ENCODE peak calls at places on chromosomes 4 and X, in four cellular contexts. G is WTC11, E is K562, X is SK-N-SH. M is an unnamed sample.

GRCh38 chr4:102675142-102675541 is 85.6 kb downstream of the MANBA start:
- DNase-seq in G (no peak), X (no peak), E (no peak), M (no peak)

GRCh38 chr4:99234331-99235010 is 15.4 kb upstream of the ADH6 start:
- DNase-seq in X (no peak), G (no peak), E (no peak), M (no peak)

GRCh38 chrX:6941041-6941440 is 206.5 kb upstream of the STS start:
- DNase-seq in X (no peak), E (no peak), G (no peak), M (no peak)

GRCh38 chrX:132488092-132488749 is 617 bp downstream of the MBNL3 start:
- DNase-seq in E (no peak), G (no peak), X (no peak), M (no peak)

GRCh38 chr4:80360900-80361299 is 25.4 kb downstream of the CFAP299 start:
- DNase-seq in G (no peak), X (no peak), E (no peak), M (no peak)

GRCh38 chr4:7154351-7154981 is 37.9 kb upstream of the SORCS2 start:
- DNase-seq in E (no peak), G (no peak), X (no peak), M (no peak)

GRCh38 chr4:147772056-147772455 is 40.2 kb downstream of the ARHGAP10 start:
- DNase-seq in E (no peak), G (no peak), X (no peak), M (no peak)

GRCh38 chr4:139564502-139564901 is 8.5 kb upstream of the SETD7 start:
- DNase-seq in X (no peak), E (no peak), G (no peak), M (no peak)

GRCh38 chr4:76420901-76421581 is at the start of gene CCDC158:
- DNase-seq in G (no peak), E (no peak), X (peak), M (no peak)

GRCh38 chr4:34619531-34620109 is 1624.7 kb downstream of the ARAP2 start:
- DNase-seq in E (no peak), X (no peak), G (no peak), M (no peak)

GRCh38 chrX:14801136-14801535 is 71.7 kb downstream of the FANCB start:
- DNase-seq in X (no peak), G (no peak), E (no peak), M (no peak)

GRCh38 chr4:36260714-36261113 is 16.4 kb upstream of the ARAP2 start:
- DNase-seq in X (no peak), G (no peak), E (no peak), M (no peak)

GRCh38 chr4:72779256-72779655 is 210.2 kb upstream of the ADAMTS3 start:
- DNase-seq in X (no peak), E (no peak), G (no peak), M (no peak)

GRCh38 chrX:72478351-72478750 is 94.3 kb downstream of the HDAC8 start:
- DNase-seq in G (no peak), E (no peak), X (no peak), M (no peak)

GRCh38 chrX:150547511-150548115 is 20.8 kb upstream of the MTM1 start:
- DNase-seq in E (peak), G (peak), X (peak), M (peak)

GRCh38 chr4:17577660-17578481 is 873 bp downstream of the LAP3 start:
- DNase-seq in E (peak), X (peak), G (peak), M (no peak)

GRCh38 chrX:77949840-77950239 is 19.6 kb downstream of the PGAM4 start:
- DNase-seq in G (no peak), X (no peak), E (no peak), M (no peak)

GRCh38 chr4:123972031-123972430 is 575.4 kb downstream of the SPRY1 start:
- DNase-seq in X (no peak), G (no peak), E (no peak), M (no peak)

GRCh38 chrX:10104958-10105658 is 51.7 kb upstream of the CLCN4 start:
- DNase-seq in X (no peak), G (no peak), E (no peak), M (no peak)

GRCh38 chr4:139391731-139392130 is 62.2 kb upstream of the RAB33B start:
- DNase-seq in G (no peak), X (no peak), E (no peak), M (no peak)

GRCh38 chr4:157222764-157223145 is 2.2 kb downstream of the GRIA2 start:
- DNase-seq in E (no peak), G (no peak), X (peak), M (no peak)

GRCh38 chr4:141802324-141802723 is 165.9 kb downstream of the IL15 start:
- DNase-seq in E (no peak), G (no peak), X (no peak), M (no peak)

GRCh38 chrX:1246816-1247215 is 21.8 kb upstream of the CSF2RA start:
- DNase-seq in E (peak), G (peak), X (peak), M (no peak)

GRCh38 chrX:82081027-82081426 is 879.1 kb downstream of the SH3BGRL start:
- DNase-seq in X (no peak), G (peak), E (no peak), M (no peak)

GRCh38 chrX:133190877-133191738 is 27.0 kb downstream of the TFDP3 start:
- DNase-seq in G (no peak), E (no peak), X (no peak), M (no peak)

GRCh38 chr4:1398686-1399507 is 7.3 kb downstream of the NKX1-1 start:
- DNase-seq in G (peak), E (no peak), X (peak), M (no peak)

GRCh38 chrX:149909324-149910177 is 19.8 kb upstream of the HSFX4 start:
- DNase-seq in E (no peak), X (no peak), G (no peak), M (no peak)

GRCh38 chr4:20589436-20589835 is 110.8 kb upstream of the PACRGL start:
- DNase-seq in E (no peak), G (no peak), X (no peak), M (no peak)

DNA sequence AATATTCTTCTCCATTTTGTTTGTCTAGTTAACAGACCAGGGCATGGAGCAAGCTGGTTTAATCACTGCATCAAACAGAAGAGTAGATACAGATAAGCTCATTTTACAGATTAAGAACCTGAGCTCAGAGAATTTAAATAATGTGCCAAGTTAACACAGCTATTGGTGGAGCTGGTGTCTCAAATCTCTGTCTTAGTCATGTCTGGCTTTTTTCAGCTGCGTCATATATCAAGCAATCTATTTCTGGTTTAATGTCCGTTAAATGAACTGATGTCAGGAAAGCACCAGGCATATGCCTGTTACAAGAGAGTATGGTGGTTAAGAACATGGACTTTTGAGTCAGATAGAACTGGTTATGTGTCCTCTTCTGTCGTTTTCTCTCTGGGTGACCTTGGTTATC is 79.8 kb upstream of the ADGRA3 start:
- DNase-seq in E (no peak), G (no peak), X (peak), M (no peak)
- TF ChIP-seq TEAD4 in E (no peak), G (no peak), X (no peak), M (no peak)

GRCh38 chrX:119376312-119376711 is 22.8 kb upstream of the SLC25A43 start:
- DNase-seq in G (no peak), X (no peak), E (no peak), M (no peak)
- TF ChIP-seq TEAD4 in G (no peak), X (no peak), E (no peak), M (no peak)

GRCh38 chrX:111098874-111099273 is 2.9 kb downstream of the PAK3 start:
- DNase-seq in X (peak), E (peak), G (peak), M (no peak)

GRCh38 chrX:111100191-111100590 is 4.2 kb downstream of the PAK3 start:
- DNase-seq in E (peak), G (peak), X (peak), M (peak)

GRCh38 chrX:111090458-111090857 is 5.5 kb upstream of the PAK3 start:
- DNase-seq in G (no peak), X (peak), E (no peak), M (no peak)

GRCh38 chrX:111101580-111101979 is 5.6 kb downstream of the PAK3 start:
- DNase-seq in G (no peak), X (no peak), E (no peak), M (no peak)

DNA sequence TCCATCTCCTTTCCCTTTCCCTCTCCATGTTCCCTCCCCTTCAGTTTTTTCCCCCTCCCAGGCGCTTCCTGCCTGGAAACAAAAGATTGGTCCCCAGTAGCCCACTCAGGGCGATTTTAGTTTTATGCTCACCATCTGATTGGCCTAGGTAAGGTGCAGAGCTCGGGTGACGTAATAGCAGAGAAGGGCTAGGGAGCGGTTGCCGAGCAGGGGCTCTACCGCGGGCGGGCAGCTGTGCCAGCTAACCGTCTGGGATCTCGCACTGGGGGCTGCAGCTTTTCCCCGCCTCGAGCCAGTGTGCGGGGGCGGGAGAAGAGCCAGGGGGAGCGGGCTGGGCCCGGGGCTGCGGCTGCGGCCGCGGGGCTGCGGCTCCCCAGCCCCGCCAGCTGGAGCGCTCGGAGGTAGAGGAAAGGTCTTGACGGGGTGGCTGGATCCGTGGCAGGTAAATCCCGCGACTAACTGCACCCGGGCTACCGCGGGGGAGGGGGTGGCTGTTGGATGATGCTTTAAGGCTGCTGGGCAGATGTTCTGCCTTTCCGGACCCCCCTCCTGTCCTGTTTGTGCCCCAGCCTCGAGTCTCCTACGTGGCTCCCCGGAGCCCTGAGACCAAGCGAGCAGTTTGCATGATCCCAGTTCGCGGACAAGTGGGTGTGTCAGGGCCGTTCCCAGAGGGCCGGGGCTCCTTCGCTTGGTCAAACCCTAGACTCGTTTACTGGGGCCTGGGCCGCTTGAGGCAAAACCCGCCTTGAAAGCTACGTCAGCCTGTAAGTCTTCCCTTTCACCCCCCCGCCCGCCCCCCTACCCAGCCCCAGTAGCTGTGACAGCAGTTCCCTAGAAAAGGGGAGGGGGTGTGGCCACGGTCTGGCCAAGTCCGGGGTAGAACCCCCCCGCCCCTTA is at the start of gene PAK3:
- DNase-seq in G (peak), E (no peak), X (peak), M (peak)
- TF ChIP-seq TEAD4 in G (no peak), E (no peak), X (no peak), M (no peak)

GRCh38 chr4:13409324-13409723 is 74.8 kb downstream of the RAB28 start:
- DNase-seq in G (no peak), X (no peak), E (no peak), M (no peak)

GRCh38 chr4:13415068-13415785 is 68.9 kb downstream of the RAB28 start:
- DNase-seq in X (no peak), E (no peak), G (peak), M (no peak)

GRCh38 chr4:13411942-13412341 is 72.2 kb downstream of the RAB28 start:
- DNase-seq in G (no peak), E (no peak), X (no peak), M (no peak)

DNA sequence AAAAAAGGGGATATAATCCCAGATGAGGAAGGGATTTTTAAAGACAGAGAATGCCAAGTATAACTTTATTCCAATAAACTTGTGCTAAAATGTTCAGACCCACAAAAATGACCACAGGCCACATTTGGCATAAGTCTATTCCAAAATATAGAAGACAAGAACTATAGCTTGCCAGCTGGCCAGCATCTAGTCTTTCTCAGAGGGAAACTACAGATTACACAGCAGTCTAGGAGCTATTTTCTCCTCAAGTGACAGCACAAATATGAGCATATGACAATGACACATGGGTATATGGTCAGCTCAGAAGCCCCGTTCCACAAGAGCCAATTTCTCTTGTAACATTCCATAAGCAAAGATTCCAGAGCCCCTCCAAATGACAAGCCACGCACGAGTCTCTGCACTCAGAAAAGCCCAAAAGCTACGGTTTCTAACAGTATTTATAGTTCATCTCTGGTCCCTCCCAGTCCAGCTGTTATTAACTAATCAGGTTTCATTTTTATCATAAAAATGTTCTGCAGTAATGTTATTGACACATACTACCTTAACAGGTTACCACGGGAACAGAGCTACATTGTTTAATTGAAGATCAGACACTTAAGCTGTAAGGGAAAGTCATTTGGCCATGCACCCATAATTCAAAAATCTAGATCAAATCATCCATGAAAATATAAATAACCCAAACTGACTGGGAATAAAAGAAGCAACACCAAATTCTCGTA is 70.3 kb downstream of the RAB28 start:
- DNase-seq in E (no peak), X (no peak), G (no peak), M (no peak)
- TF ChIP-seq TEAD4 in E (no peak), X (no peak), G (no peak), M (no peak)

DNA sequence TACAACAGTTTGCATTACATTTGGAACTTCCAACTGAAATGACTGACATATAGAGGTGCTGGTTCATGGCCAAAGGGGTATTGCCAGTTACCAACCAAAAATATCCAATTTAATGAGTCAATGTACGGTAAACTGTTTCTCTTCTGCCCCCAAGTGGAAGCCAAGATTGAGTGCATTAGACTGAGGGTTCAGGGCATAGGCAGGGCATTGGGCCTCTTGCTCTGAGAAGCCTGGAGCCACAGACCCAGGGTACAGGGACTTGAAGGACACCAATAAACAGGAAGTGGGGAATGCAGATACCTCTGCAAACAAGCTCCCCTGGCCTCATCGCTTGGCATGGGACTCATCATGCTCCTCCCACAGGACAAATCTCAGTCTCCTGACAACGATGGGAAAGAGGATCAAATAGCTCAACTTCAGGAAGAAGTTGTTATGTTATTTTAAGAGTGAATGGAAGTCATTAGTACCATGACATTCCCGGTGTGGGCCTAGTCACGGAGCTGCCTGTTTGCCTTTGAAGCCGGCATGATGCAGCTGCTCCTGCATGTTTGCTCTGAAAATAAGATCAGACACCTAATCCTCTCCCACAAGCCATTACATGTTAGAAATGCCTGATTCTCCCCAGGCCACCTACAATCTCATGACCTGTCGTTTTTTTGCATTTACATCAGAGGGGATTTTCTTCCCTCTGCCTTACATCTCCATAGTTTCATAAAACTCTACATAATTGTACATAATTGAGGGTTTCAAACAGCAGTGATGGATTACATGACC is 224.2 kb downstream of the RCHY1 start:
- DNase-seq in G (peak), X (no peak), E (peak), M (peak)
- TF ChIP-seq TEAD4 in G (no peak), X (no peak), E (no peak), M (no peak)

M was measured in H1.